ENCODE peak calls at places on chromosomes 12 and 14, in five cellular contexts. G, C, E, M and V are unnamed samples.

GRCh38 chr14:69260979-69261605 is 1.1 kb downstream of the GALNT16 start:
- DNase-seq in G (peak), C (no peak), E (peak), M (peak), V (no peak)

GRCh38 chr14:80465541-80466220 is 254.4 kb upstream of the DIO2 start:
- DNase-seq in G (no peak), C (no peak), E (no peak), M (no peak), V (no peak)

GRCh38 chr14:21205678-21206581 is 50.1 kb upstream of the OR5AU1 start:
- DNase-seq in G (no peak), C (no peak), E (no peak), M (no peak), V (no peak)

GRCh38 chr12:64220046-64220445 is 2.0 kb downstream of the KICS2 start:
- DNase-seq in G (no peak), C (no peak), E (no peak), M (no peak), V (no peak)

GRCh38 chr12:47547077-47547476 is 158.8 kb downstream of the RPAP3 start:
- DNase-seq in G (no peak), C (no peak), E (peak), M (no peak), V (peak)

GRCh38 chr12:69687390-69687789 is 11.7 kb downstream of the BEST3 start:
- DNase-seq in G (no peak), C (no peak), E (no peak), M (no peak), V (no peak)

GRCh38 chr14:102777711-102778615 is 714 bp downstream of the TRAF3 start:
- DNase-seq in G (no peak), C (no peak), E (peak), M (no peak), V (peak)

GRCh38 chr12:89051065-89051677 is 301.1 kb downstream of the DUSP6 start:
- DNase-seq in G (no peak), C (no peak), E (peak), M (no peak), V (peak)

GRCh38 chr14:63611078-63611477 is 30.6 kb downstream of the WDR89 start:
- DNase-seq in G (no peak), C (no peak), E (no peak), M (no peak), V (no peak)

GRCh38 chr14:94213021-94213420 is 38.9 kb downstream of the PPP4R4 start:
- DNase-seq in G (no peak), C (no peak), E (peak), M (no peak), V (peak)

GRCh38 chr12:5395443-5396401 is 36.2 kb upstream of the NTF3 start:
- DNase-seq in G (no peak), C (no peak), E (no peak), M (no peak), V (no peak)

GRCh38 chr12:24997496-24997895 is 48.6 kb upstream of the BCAT1 start:
- DNase-seq in G (no peak), C (no peak), E (no peak), M (no peak), V (no peak)

GRCh38 chr12:19908825-19909224 is 459.5 kb upstream of the PDE3A start:
- DNase-seq in G (no peak), C (no peak), E (no peak), M (no peak), V (no peak)

GRCh38 chr14:76267322-76268012 is 108.5 kb upstream of the ESRRB start:
- DNase-seq in G (peak), C (no peak), E (peak), M (peak), V (no peak)

GRCh38 chr14:99190696-99191662 is 81.0 kb downstream of the BCL11B start:
- DNase-seq in G (no peak), C (no peak), E (no peak), M (no peak), V (no peak)

GRCh38 chr12:103455020-103455763 is 40.6 kb downstream of the C12orf42 start:
- DNase-seq in G (no peak), C (peak), E (no peak), M (no peak), V (no peak)

GRCh38 chr14:87629788-87630187 is 363.2 kb downstream of the GALC start:
- DNase-seq in G (no peak), C (no peak), E (no peak), M (no peak), V (no peak)

GRCh38 chr12:28755027-28755426 is 394.1 kb upstream of the FAR2 start:
- DNase-seq in G (no peak), C (no peak), E (no peak), M (no peak), V (no peak)

GRCh38 chr12:89468648-89469326 is 55.8 kb downstream of the GALNT4 start:
- DNase-seq in G (no peak), C (no peak), E (no peak), M (no peak), V (no peak)

GRCh38 chr12:98646165-98646764 is 1.2 kb downstream of the APAF1 start:
- DNase-seq in G (no peak), C (no peak), E (peak), M (no peak), V (no peak)

GRCh38 chr12:96981053-96981452 is 74.0 kb downstream of the NEDD1 start:
- DNase-seq in G (no peak), C (no peak), E (peak), M (no peak), V (peak)

GRCh38 chr12:123761841-123762714 is at the start of gene DNAH10:
- DNase-seq in G (no peak), C (peak), E (peak), M (peak), V (no peak)

GRCh38 chr14:69044296-69044695 is 65.2 kb upstream of the ACTN1 start:
- DNase-seq in G (no peak), C (no peak), E (no peak), M (no peak), V (no peak)

GRCh38 chr12:7079826-7080125 is 12.5 kb downstream of the C1R start:
- DNase-seq in G (no peak), C (no peak), E (peak), M (no peak), V (no peak)

GRCh38 chr12:13887774-13888388 is 93.5 kb downstream of the GRIN2B start:
- DNase-seq in G (no peak), C (no peak), E (no peak), M (no peak), V (no peak)

GRCh38 chr14:58876613-58877012 is 238.9 kb downstream of the DACT1 start:
- DNase-seq in G (no peak), C (no peak), E (no peak), M (no peak), V (no peak)

GRCh38 chr14:96202441-96203094 is 2.1 kb upstream of the BDKRB2 start:
- DNase-seq in G (no peak), C (no peak), E (no peak), M (no peak), V (no peak)